ENCODE peak calls at places on chromosome 15, in six cellular contexts. U is EH, C is HEK293T, Z is substantia nigra, R is IMR-90, Q is NCI-H446 treated with DMSO at 0.1 percent for 48 hours. B is an unnamed sample.

GRCh38 chr15:81296673-81297072 is 27.3 kb downstream of the STARD5 start:
- DNase-seq in U (no peak), C (no peak), Z (peak; percentile 28), R (no peak), Q (no peak), B (no peak)

GRCh38 chr15:58447244-58448010 is 15.6 kb downstream of the LIPC start:
- DNase-seq in U (peak; percentile 88), C (no peak), Z (no peak), R (peak; percentile 72), Q (no peak), B (peak; percentile 69)

GRCh38 chr15:55327392-55327791 is 8.4 kb downstream of the PIGB start:
- DNase-seq in U (no peak), C (no peak), Z (no peak), R (no peak), Q (no peak), B (no peak)

GRCh38 chr15:59594493-59594942 is 17.1 kb upstream of the GCNT3 start:
- DNase-seq in U (peak; percentile 58), C (no peak), Z (no peak), R (peak; percentile 86), Q (no peak), B (peak; percentile 25)

GRCh38 chr15:95884276-95884675 is 446.2 kb upstream of the NR2F2 start:
- DNase-seq in U (peak; percentile 92), C (no peak), Z (no peak), R (no peak), Q (no peak), B (peak; percentile 92)

GRCh38 chr15:78840661-78841060 is 29.4 kb upstream of the ADAMTS7 start:
- DNase-seq in U (peak; percentile 60), C (no peak), Z (no peak), R (no peak), Q (no peak), B (no peak)

GRCh38 chr15:78046796-78047341 is 30.6 kb downstream of the TBC1D2B start:
- DNase-seq in U (no peak), C (no peak), Z (no peak), R (no peak), Q (no peak), B (no peak)

GRCh38 chr15:39207532-39208115 is 373.3 kb upstream of the THBS1 start:
- DNase-seq in U (no peak), C (no peak), Z (no peak), R (no peak), Q (no peak), B (no peak)

GRCh38 chr15:68400066-68400456 is 31.9 kb downstream of the ITGA11 start:
- DNase-seq in U (no peak), C (no peak), Z (no peak), R (no peak), Q (no peak), B (no peak)

GRCh38 chr15:32683906-32684584 is 33.8 kb upstream of the GREM1 start:
- DNase-seq in U (peak; percentile 98), C (no peak), Z (no peak), R (peak; percentile 95), Q (peak; percentile 53), B (peak; percentile 85)

GRCh38 chr15:74812533-74812932 is at the start of gene LMAN1L:
- DNase-seq in U (no peak), C (no peak), Z (no peak), R (no peak), Q (peak; percentile 51), B (no peak)

GRCh38 chr15:67152429-67152828 is 87.0 kb downstream of the SMAD3 start:
- DNase-seq in U (no peak), C (no peak), Z (no peak), R (no peak), Q (no peak), B (no peak)

GRCh38 chr15:31032959-31033358 is 41.5 kb upstream of the MTMR10 start:
- DNase-seq in U (peak; percentile 97), C (no peak), Z (no peak), R (peak; percentile 76), Q (no peak), B (peak; percentile 60)

GRCh38 chr15:23069496-23070166 is 30.3 kb upstream of the TUBGCP5 start:
- DNase-seq in U (no peak), C (peak; percentile 23), Z (no peak), R (no peak), Q (no peak), B (no peak)

GRCh38 chr15:52789601-52790165 is 453 bp downstream of the ONECUT1 start:
- DNase-seq in U (peak; percentile 14), C (peak; percentile 17), Z (no peak), R (peak; percentile 10), Q (no peak), B (no peak)

GRCh38 chr15:95561463-95561862 is 769.0 kb upstream of the NR2F2 start:
- DNase-seq in U (peak; percentile 52), C (no peak), Z (no peak), R (peak; percentile 55), Q (no peak), B (no peak)

GRCh38 chr15:26983822-26984221 is 12.8 kb downstream of the GABRG3 start:
- DNase-seq in U (no peak), C (no peak), Z (no peak), R (no peak), Q (no peak), B (no peak)

GRCh38 chr15:64447536-64448315 is 12.7 kb upstream of the ZNF609 start:
- DNase-seq in U (no peak), C (no peak), Z (no peak), R (no peak), Q (no peak), B (no peak)

B was measured in fibroblast of villous mesenchyme.